ENCODE peak calls at places on chromosomes 13 and 19, in ten cellular contexts. M is Calu3, N is astrocyte of the spinal cord, Y is WTC11, J is WERI-Rb-1, K is heart left ventricle, S is osteoblast, B is bronchial epithelial cell, H is AG10803, P is SK-N-SH. G is an unnamed sample.

GRCh38 chr19:19547674-19548345 is 9.7 kb downstream of the CILP2 start:
- DNase-seq in K (peak; percentile 68), N (no peak), H (no peak), M (no peak), J (no peak), S (peak; percentile 87), Y (no peak), B (no peak), P (no peak), G (no peak)

GRCh38 chr13:98173431-98173921 is 3.6 kb downstream of the RNF113B start:
- DNase-seq in S (peak; percentile 94), N (peak; percentile 96), J (no peak), Y (no peak), P (no peak), M (no peak), H (peak; percentile 100), B (peak; percentile 56), K (peak; percentile 35), G (peak; percentile 97)

GRCh38 chr13:71540098-71540497 is 326.9 kb downstream of the DACH1 start:
- DNase-seq in M (no peak), N (no peak), J (no peak), P (no peak), H (no peak), Y (no peak), S (no peak), B (no peak), K (no peak), G (no peak)

GRCh38 chr19:17469371-17470203 is 737 bp upstream of the SLC27A1 start:
- DNase-seq in M (peak; percentile 91), H (peak; percentile 96), Y (peak; percentile 97), K (peak; percentile 97), P (peak; percentile 88), S (peak; percentile 95), B (peak; percentile 87), N (peak; percentile 96), J (peak; percentile 97), G (peak; percentile 89)

GRCh38 chr13:36945078-36945477 is 25.0 kb upstream of the SMAD9 start:
- DNase-seq in K (no peak), M (no peak), H (no peak), N (no peak), Y (no peak), P (no peak), J (no peak), B (no peak), S (no peak), G (no peak)

GRCh38 chr19:9869008-9869617 is 34.0 kb downstream of the PIN1 start:
- DNase-seq in B (no peak), J (no peak), N (no peak), S (no peak), K (no peak), M (no peak), P (no peak), Y (no peak), H (peak; percentile 4), G (no peak)

GRCh38 chr13:100788540-100788939 is 113.9 kb upstream of the TMTC4 start:
- DNase-seq in M (no peak), P (no peak), B (no peak), K (no peak), J (no peak), S (no peak), Y (no peak), H (no peak), N (no peak), G (no peak)

GRCh38 chr19:41795031-41795461 is 1.3 kb upstream of the CEACAM3 start:
- DNase-seq in Y (peak; percentile 76), J (peak; percentile 69), B (peak; percentile 41), M (peak; percentile 76), S (no peak), H (peak; percentile 28), K (no peak), N (peak; percentile 13), P (peak; percentile 35), G (peak; percentile 46)

GRCh38 chr19:3655402-3656072 is 28.9 kb upstream of the CACTIN start:
- DNase-seq in M (no peak), H (peak; percentile 95), P (peak; percentile 59), S (peak; percentile 100), K (peak; percentile 59), J (peak; percentile 98), B (peak; percentile 53), N (peak; percentile 94), Y (no peak), G (peak; percentile 96)

GRCh38 chr13:110317093-110317492 is 10.0 kb downstream of the COL4A2 start:
- DNase-seq in P (no peak), Y (no peak), M (no peak), S (no peak), B (no peak), N (no peak), H (no peak), J (no peak), K (no peak), G (no peak)

GRCh38 chr13:109569938-109570711 is 216.3 kb downstream of the IRS2 start:
- DNase-seq in H (no peak), J (no peak), Y (no peak), N (no peak), P (no peak), K (no peak), M (no peak), B (no peak), S (peak; percentile 77), G (no peak)

GRCh38 chr19:1069009-1069779 is 2.2 kb downstream of the ARHGAP45 start:
- DNase-seq in S (no peak), J (no peak), H (no peak), P (no peak), M (no peak), B (no peak), Y (no peak), N (no peak), K (peak; percentile 88), G (no peak)

GRCh38 chr13:28590450-28590849 is 68.5 kb upstream of the POMP start:
- DNase-seq in Y (no peak), S (no peak), B (no peak), M (no peak), K (no peak), J (no peak), P (no peak), N (no peak), H (no peak), G (no peak)

GRCh38 chr13:112182831-112183543 is 116.0 kb downstream of the SOX1 start:
- DNase-seq in N (no peak), S (no peak), K (no peak), J (no peak), Y (no peak), M (no peak), H (no peak), B (no peak), P (no peak), G (no peak)

GRCh38 chr13:102838273-102838672 is 7.6 kb upstream of the ERCC5 start:
- DNase-seq in Y (no peak), J (no peak), M (no peak), H (no peak), B (no peak), P (no peak), S (no peak), K (no peak), N (no peak), G (peak; percentile 24)

GRCh38 chr13:102830646-102831045 is 15.2 kb upstream of the ERCC5 start:
- DNase-seq in N (no peak), Y (no peak), M (no peak), B (no peak), S (peak; percentile 54), K (no peak), J (no peak), P (no peak), H (peak; percentile 5), G (no peak)

GRCh38 chr13:102838982-102839381 is 6.8 kb upstream of the ERCC5 start:
- DNase-seq in N (no peak), Y (no peak), S (no peak), J (no peak), H (peak; percentile 3), M (no peak), P (no peak), K (no peak), B (no peak), G (no peak)

GRCh38 chr13:102839462-102839861 is 6.4 kb upstream of the ERCC5 start:
- DNase-seq in Y (no peak), B (no peak), P (no peak), N (no peak), M (no peak), H (peak; percentile 71), S (no peak), J (no peak), K (no peak), G (no peak)

DNA sequence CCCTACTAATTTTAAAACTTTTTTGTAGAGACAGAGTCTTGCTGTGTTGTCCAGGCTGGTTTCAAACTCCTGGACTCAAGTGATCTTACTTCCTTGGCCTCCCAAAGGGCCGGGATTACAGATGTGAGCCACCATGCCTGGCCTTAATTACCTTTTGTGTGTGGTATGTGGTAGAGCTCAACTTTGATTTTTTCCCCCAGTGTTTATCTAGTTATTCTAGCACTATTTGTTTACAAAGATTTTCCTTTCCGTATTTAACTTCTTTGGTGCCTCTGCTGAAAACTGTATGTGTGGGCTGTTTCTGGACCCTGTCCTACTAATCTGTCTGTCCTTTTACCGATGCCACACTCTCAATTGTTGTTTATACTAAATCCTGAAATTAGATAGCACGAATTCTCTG is 9.4 kb upstream of the ERCC5 start:
- DNase-seq in N (no peak), H (no peak), B (no peak), M (no peak), J (no peak), P (no peak), K (no peak), S (no peak), Y (no peak), G (no peak)
- TF ChIP-seq CTCF in N (no peak), H (no peak), B (no peak), M (no peak), J (no peak), P (no peak), K (no peak), S (no peak), Y (no peak), G (no peak)

GRCh38 chr19:16066611-16067104 is 9.6 kb upstream of the TPM4 start:
- DNase-seq in M (peak; percentile 88), K (no peak), H (peak; percentile 53), P (peak; percentile 62), S (peak; percentile 82), Y (no peak), B (peak; percentile 46), J (peak; percentile 64), N (no peak), G (peak; percentile 25)
- TF ChIP-seq CTCF in M (no peak), K (no peak), H (peak; percentile 30), P (peak; percentile 27), S (peak; percentile 27), Y (no peak), B (peak; percentile 24), J (peak; percentile 52), N (peak; percentile 18), G (peak; percentile 50)

GRCh38 chr19:54532528-54532927 is 29.9 kb downstream of the LAIR2 start:
- DNase-seq in P (no peak), Y (no peak), H (no peak), K (no peak), B (no peak), S (no peak), M (no peak), J (no peak), N (no peak), G (no peak)
- TF ChIP-seq CTCF in P (no peak), Y (no peak), H (no peak), K (no peak), B (no peak), S (no peak), M (no peak), J (no peak), N (no peak), G (no peak)

GRCh38 chr13:56752630-56753029 is 388.1 kb upstream of the PRR20A start:
- DNase-seq in Y (no peak), M (no peak), B (no peak), S (no peak), K (no peak), N (no peak), H (no peak), J (no peak), P (no peak), G (no peak)

GRCh38 chr13:56755181-56755580 is 385.5 kb upstream of the PRR20A start:
- DNase-seq in N (no peak), K (no peak), S (no peak), J (no peak), P (no peak), B (peak; percentile 26), Y (no peak), M (no peak), H (no peak), G (no peak)
- TF ChIP-seq CTCF in N (no peak), K (peak; percentile 22), S (no peak), J (no peak), P (peak; percentile 54), B (peak; percentile 11), Y (peak; percentile 26), M (no peak), H (no peak), G (no peak)